ENCODE peak calls at places on chromosomes 5 and 9, in eight cellular contexts. E is mammary epithelial cell; F is CD4-positive, alpha-beta T cell; H is sigmoid colon; O is heart left ventricle; U is M059J; N is anterior cingulate cortex; K is RPMI8226. G is an unnamed sample.

GRCh38 chr5:135213466-135214239 is 179.6 kb upstream of the PITX1 start:
- DNase-seq in E (no peak), F (no peak), H (peak), O (no peak), U (no peak), N (no peak), K (no peak), G (no peak)

GRCh38 chr5:67182406-67182805 is 14.2 kb downstream of the CD180 start:
- DNase-seq in E (peak), F (no peak), H (peak), O (peak), U (peak), N (no peak), K (no peak), G (no peak)

GRCh38 chr9:73536403-73536802 is 384.7 kb downstream of the ANXA1 start:
- DNase-seq in E (peak), F (no peak), H (no peak), O (no peak), U (no peak), N (no peak), K (no peak), G (no peak)

GRCh38 chr9:120330031-120330430 is 249.9 kb downstream of the CDK5RAP2 start:
- DNase-seq in E (no peak), F (no peak), H (no peak), O (no peak), U (no peak), N (no peak), K (no peak), G (no peak)

GRCh38 chr9:19151425-19152159 is 24.3 kb upstream of the PLIN2 start:
- DNase-seq in E (no peak), F (no peak), H (no peak), O (no peak), U (no peak), N (no peak), K (no peak), G (no peak)

GRCh38 chr9:104772707-104773106 is 8.8 kb downstream of the NIPSNAP3B start:
- DNase-seq in E (no peak), F (no peak), H (no peak), O (no peak), U (no peak), N (no peak), K (peak), G (no peak)

GRCh38 chr9:6739218-6739617 is 18.6 kb upstream of the KDM4C start:
- DNase-seq in E (no peak), F (no peak), H (no peak), O (no peak), U (peak), N (no peak), K (peak), G (no peak)

GRCh38 chr5:132103380-132103951 is 29.9 kb downstream of the CSF2 start:
- DNase-seq in E (peak), F (peak), H (peak), O (peak), U (peak), N (no peak), K (peak), G (peak)

GRCh38 chr5:30802961-30803705 is 390.4 kb upstream of the CDH6 start:
- DNase-seq in E (no peak), F (no peak), H (no peak), O (no peak), U (no peak), N (no peak), K (no peak), G (no peak)

GRCh38 chr5:134554319-134555222 is 29.1 kb downstream of the JADE2 start:
- DNase-seq in E (no peak), F (peak), H (peak), O (peak), U (peak), N (no peak), K (no peak), G (peak)

GRCh38 chr5:78675956-78676727 is 27.6 kb upstream of the LHFPL2 start:
- DNase-seq in E (no peak), F (no peak), H (no peak), O (no peak), U (no peak), N (no peak), K (no peak), G (no peak)

GRCh38 chr5:55665065-55665464 is 47.1 kb downstream of the SLC38A9 start:
- DNase-seq in E (no peak), F (no peak), H (no peak), O (no peak), U (no peak), N (no peak), K (no peak), G (no peak)

GRCh38 chr9:85960688-85961093 is 19.7 kb downstream of the NAA35 start:
- DNase-seq in E (no peak), F (no peak), H (no peak), O (no peak), U (peak), N (no peak), K (no peak), G (no peak)

GRCh38 chr9:115146581-115147021 is 28.6 kb upstream of the TNC start:
- DNase-seq in E (peak), F (no peak), H (peak), O (no peak), U (peak), N (no peak), K (no peak), G (no peak)

GRCh38 chr9:30089428-30089827 is 2295.0 kb upstream of the ACO1 start:
- DNase-seq in E (no peak), F (no peak), H (no peak), O (no peak), U (no peak), N (no peak), K (no peak), G (no peak)

GRCh38 chr9:97990259-97990658 is 7.1 kb downstream of the ANP32B start:
- DNase-seq in E (peak), F (no peak), H (no peak), O (no peak), U (peak), N (no peak), K (no peak), G (no peak)

GRCh38 chr5:162299793-162300192 is 232.2 kb downstream of the GABRG2 start:
- DNase-seq in E (no peak), F (no peak), H (no peak), O (no peak), U (no peak), N (no peak), K (no peak), G (no peak)

GRCh38 chr9:83669067-83669466 is 38.7 kb downstream of the UBQLN1 start:
- DNase-seq in E (peak), F (no peak), H (no peak), O (no peak), U (no peak), N (no peak), K (no peak), G (no peak)